ENCODE peak calls at places on chromosomes 7 and 10, in nine cellular contexts. M is hepatic stellate cell; J is BE2C; N is cardiac muscle cell; Y is right lobe of liver; E is iPS-NIHi11; P is RWPE1; G is LoVo; H is activated CD8-positive, alpha-beta memory T cell treated with anti-CD3 and anti-CD28 coated beads, Interleukin-2, amount 10 ng/mL, durations not matched to agents 7 days and 5 days. R is an unnamed sample.

GRCh38 chr7:133675510-133676218 is 422.8 kb downstream of the EXOC4 start:
- DNase-seq in M (no peak), J (no peak), N (no peak), Y (no peak), E (no peak), P (no peak), G (no peak), H (no peak), R (no peak)

GRCh38 chr7:141161550-141161949 is 87.7 kb downstream of the TMEM178B start:
- DNase-seq in M (no peak), J (no peak), N (no peak), Y (no peak), E (no peak), P (no peak), G (no peak), H (no peak), R (no peak)

GRCh38 chr10:130378556-130379400 is 242.6 kb downstream of the GLRX3 start:
- DNase-seq in M (no peak), J (no peak), N (no peak), Y (no peak), E (peak), P (no peak), G (no peak), H (no peak), R (no peak)

GRCh38 chr7:151895695-151896485 is 19.0 kb upstream of the PRKAG2 start:
- DNase-seq in M (no peak), J (no peak), N (no peak), Y (no peak), E (no peak), P (no peak), G (no peak), H (no peak), R (no peak)

GRCh38 chr10:31929260-31929985 is 792 bp upstream of the ARHGAP12 start:
- DNase-seq in M (peak), J (peak), N (peak), Y (peak), E (peak), P (peak), G (peak), H (peak), R (peak)

GRCh38 chr10:96587255-96588059 is 645 bp upstream of the TM9SF3 start:
- DNase-seq in M (no peak), J (no peak), N (no peak), Y (peak), E (no peak), P (peak), G (peak), H (peak), R (peak)

GRCh38 chr10:42769653-42770052 is 12.9 kb upstream of the BMS1 start:
- DNase-seq in M (no peak), J (peak), N (no peak), Y (no peak), E (peak), P (no peak), G (peak), H (no peak), R (peak)

GRCh38 chr7:156610601-156611000 is 30.0 kb upstream of the RNF32 start:
- DNase-seq in M (no peak), J (no peak), N (no peak), Y (no peak), E (no peak), P (no peak), G (no peak), H (no peak), R (no peak)

GRCh38 chr10:84267503-84268126 is 22.8 kb downstream of the RGR start:
- DNase-seq in M (peak), J (peak), N (peak), Y (no peak), E (peak), P (no peak), G (no peak), H (peak), R (peak)

R was measured in aorta.